ENCODE peak calls at places on chromosomes 4 and X, in nine cellular contexts. V is PC-3, Y is GM23248, L is SK-N-SH, Z is MM.1S, O is hepatocyte, H is OCI-LY7, D is HCT116, K is GM23338. S is an unnamed sample.

GRCh38 chr4:147683172-147683571 is 791 bp downstream of the PRMT9 start:
- DNase-seq in V (peak), Y (peak), L (peak), Z (peak), O (peak), H (peak), D (no peak), K (peak), S (peak)

GRCh38 chr4:78136109-78137081 is 79.3 kb downstream of the FRAS1 start:
- DNase-seq in V (no peak), Y (no peak), L (no peak), Z (no peak), O (no peak), H (no peak), D (no peak), K (no peak), S (no peak)

GRCh38 chrX:132614297-132614696 is 125.5 kb upstream of the MBNL3 start:
- DNase-seq in V (peak), Y (peak), L (no peak), Z (peak), O (no peak), H (peak), D (no peak), K (peak), S (peak)

GRCh38 chr4:176363072-176363471 is 43.3 kb downstream of the SPCS3 start:
- DNase-seq in V (no peak), Y (no peak), L (no peak), Z (peak), O (no peak), H (no peak), D (no peak), K (no peak), S (no peak)

GRCh38 chr4:21991537-21991936 is 43.0 kb upstream of the KCNIP4 start:
- DNase-seq in V (no peak), Y (no peak), L (no peak), Z (no peak), O (no peak), H (no peak), D (no peak), K (no peak), S (no peak)

GRCh38 chr4:59091376-59092142 is 1981.4 kb upstream of the IGFBP7 start:
- DNase-seq in V (peak), Y (no peak), L (no peak), Z (no peak), O (no peak), H (no peak), D (no peak), K (peak), S (no peak)

GRCh38 chrX:19564606-19565005 is 49.3 kb upstream of the MAP3K15 start:
- DNase-seq in V (no peak), Y (no peak), L (no peak), Z (no peak), O (no peak), H (no peak), D (no peak), K (no peak), S (no peak)

GRCh38 chr4:163484906-163485305 is 9.6 kb upstream of the TMA16 start:
- DNase-seq in V (peak), Y (peak), L (peak), Z (peak), O (peak), H (peak), D (peak), K (peak), S (peak)

GRCh38 chr4:13298655-13299054 is 185.5 kb downstream of the RAB28 start:
- DNase-seq in V (no peak), Y (no peak), L (no peak), Z (no peak), O (no peak), H (no peak), D (no peak), K (no peak), S (no peak)

GRCh38 chr4:86837651-86838050 is 11.5 kb downstream of the SLC10A6 start:
- DNase-seq in V (no peak), Y (no peak), L (no peak), Z (no peak), O (no peak), H (no peak), D (no peak), K (no peak), S (no peak)

GRCh38 chr4:109332926-109333464 is 30.5 kb upstream of the COL25A1 start:
- DNase-seq in V (no peak), Y (peak), L (no peak), Z (no peak), O (no peak), H (peak), D (no peak), K (peak), S (peak)

GRCh38 chr4:137467537-137467936 is 64.8 kb downstream of the PCDH18 start:
- DNase-seq in V (no peak), Y (no peak), L (no peak), Z (no peak), O (no peak), H (no peak), D (no peak), K (no peak), S (no peak)

GRCh38 chrX:154401045-154401799 is 3.0 kb downstream of the RPL10 start:
- DNase-seq in V (peak), Y (no peak), L (no peak), Z (no peak), O (peak), H (peak), D (no peak), K (peak), S (no peak)

DNA sequence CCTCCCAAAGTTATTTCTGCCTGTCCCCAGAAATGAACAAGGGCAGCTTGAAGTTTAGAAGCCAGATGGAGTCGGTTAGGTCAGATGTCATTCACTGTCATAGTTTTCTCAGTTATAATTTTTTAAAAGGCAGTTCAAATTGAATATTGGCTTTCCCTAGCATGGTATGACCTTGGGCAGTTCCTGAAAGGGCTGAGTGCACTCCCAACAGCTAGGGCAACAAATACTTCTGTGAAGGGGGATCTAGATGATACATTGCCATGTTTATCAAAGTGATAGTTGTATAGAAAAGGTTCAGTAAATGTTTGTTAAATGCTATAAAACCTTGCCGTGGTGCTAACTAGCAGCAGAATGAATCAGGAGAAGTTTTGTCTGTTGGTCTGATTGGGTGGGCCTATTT is 938.1 kb upstream of the GRIA3 start:
- DNase-seq in V (no peak), Y (no peak), L (no peak), Z (no peak), O (no peak), H (no peak), D (no peak), K (no peak), S (no peak)
- TF ChIP-seq EZH2phosphoT487 in V (no peak), Y (no peak), L (no peak), Z (no peak), O (no peak), H (no peak), D (no peak), K (no peak), S (no peak)

GRCh38 chr4:94934864-94935263 is 177.1 kb downstream of the BMPR1B start:
- DNase-seq in V (peak), Y (no peak), L (no peak), Z (no peak), O (no peak), H (no peak), D (no peak), K (no peak), S (no peak)
- H3K4me2 ChIP-seq in V (peak), Y (no peak), L (peak), Z (no peak), O (no peak), H (no peak), D (no peak), K (no peak), S (no peak)

GRCh38 chr4:122119739-122120138 is 32.4 kb upstream of the BLTP1 start:
- DNase-seq in V (no peak), Y (no peak), L (no peak), Z (no peak), O (no peak), H (no peak), D (no peak), K (no peak), S (no peak)

GRCh38 chr4:122121593-122121992 is 30.5 kb upstream of the BLTP1 start:
- DNase-seq in V (no peak), Y (no peak), L (no peak), Z (no peak), O (no peak), H (no peak), D (no peak), K (no peak), S (no peak)

GRCh38 chr4:122118243-122118642 is 33.9 kb upstream of the BLTP1 start:
- DNase-seq in V (no peak), Y (no peak), L (no peak), Z (no peak), O (no peak), H (no peak), D (no peak), K (no peak), S (no peak)

GRCh38 chr4:122122083-122122482 is 30.0 kb upstream of the BLTP1 start:
- DNase-seq in V (no peak), Y (no peak), L (no peak), Z (no peak), O (no peak), H (no peak), D (no peak), K (no peak), S (no peak)

GRCh38 chr4:122117743-122118142 is 34.4 kb upstream of the BLTP1 start:
- DNase-seq in V (no peak), Y (peak), L (no peak), Z (no peak), O (no peak), H (no peak), D (no peak), K (no peak), S (no peak)
- TF ChIP-seq EZH2phosphoT487 in V (no peak), Y (no peak), L (no peak), Z (no peak), O (no peak), H (no peak), D (no peak), K (no peak), S (no peak)

DNA sequence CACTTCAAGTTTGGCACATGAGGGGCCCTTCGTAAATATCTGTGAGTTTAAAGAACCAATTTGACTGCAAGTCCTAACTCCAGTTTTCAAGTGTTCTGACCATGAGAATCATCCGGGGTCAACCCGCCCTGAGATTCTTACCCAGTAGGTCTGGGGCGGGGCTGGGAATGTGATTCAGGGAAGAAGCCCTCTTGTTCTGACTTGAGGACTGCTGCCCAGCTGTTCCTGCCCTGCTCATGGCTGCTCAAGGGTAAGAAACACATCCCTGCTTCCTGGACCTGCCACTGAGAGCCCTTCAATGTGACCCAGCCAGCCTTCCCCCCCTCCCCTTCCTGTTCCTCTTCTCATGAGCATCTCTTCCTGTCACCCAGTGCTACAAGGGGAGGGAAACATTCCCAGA is 92.7 kb upstream of the PGRMC2 start:
- DNase-seq in V (no peak), Y (no peak), L (no peak), Z (no peak), O (no peak), H (no peak), D (no peak), K (no peak), S (no peak)
- H3K4me2 ChIP-seq in V (no peak), Y (no peak), L (no peak), Z (no peak), O (no peak), H (no peak), D (no peak), K (no peak), S (no peak)

GRCh38 chr4:76606662-76607265 is 171.7 kb downstream of the SHROOM3 start:
- DNase-seq in V (no peak), Y (peak), L (no peak), Z (peak), O (peak), H (no peak), D (no peak), K (no peak), S (no peak)
- TF ChIP-seq EZH2phosphoT487 in V (no peak), Y (no peak), L (no peak), Z (no peak), O (no peak), H (no peak), D (no peak), K (no peak), S (no peak)

DNA sequence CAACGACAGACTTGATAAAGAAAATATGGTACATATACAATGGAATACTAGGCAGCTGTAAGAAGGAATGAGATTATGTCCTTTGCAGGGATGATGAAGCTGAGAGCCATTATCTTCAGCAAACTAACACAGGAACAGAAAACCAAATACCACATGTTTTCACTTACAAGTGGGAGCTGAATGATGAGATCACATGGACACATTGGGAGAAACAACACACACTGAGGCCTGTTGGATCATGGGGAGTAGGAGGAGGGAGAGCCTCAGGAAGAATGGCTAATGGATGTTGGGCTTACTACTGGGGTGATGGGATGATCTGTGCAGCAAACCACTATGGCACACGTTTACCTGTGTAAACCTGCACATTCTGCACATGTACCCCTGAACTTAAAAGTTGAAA is 209.7 kb downstream of the SPRY1 start:
- DNase-seq in V (no peak), Y (no peak), L (no peak), Z (no peak), O (no peak), H (no peak), D (no peak), K (no peak), S (no peak)
- H3K4me2 ChIP-seq in V (no peak), Y (no peak), L (no peak), Z (no peak), O (no peak), H (no peak), D (no peak), K (no peak), S (no peak)

DNA sequence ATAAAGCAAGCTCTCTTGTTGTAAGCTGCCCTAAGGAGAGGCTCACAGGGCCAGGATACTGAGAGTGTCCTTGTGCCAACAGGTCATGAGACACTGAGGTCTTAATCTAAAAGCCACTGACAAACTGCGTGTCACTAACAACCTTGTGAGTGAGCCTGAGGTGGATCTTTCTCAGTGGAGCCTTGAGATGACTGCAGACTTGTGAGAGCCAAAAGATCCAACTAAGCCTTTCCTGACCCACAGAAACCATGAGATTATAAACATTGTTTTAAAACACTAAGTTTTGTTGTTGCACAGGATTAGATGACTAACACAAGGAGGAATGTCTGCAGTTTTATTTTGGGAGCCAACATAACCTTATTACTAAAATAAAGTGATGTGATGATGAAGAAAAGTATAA is 170.5 kb downstream of the SLC39A8 start:
- DNase-seq in V (peak), Y (peak), L (no peak), Z (no peak), O (no peak), H (no peak), D (no peak), K (no peak), S (no peak)
- TF ChIP-seq EZH2phosphoT487 in V (no peak), Y (peak), L (no peak), Z (no peak), O (no peak), H (no peak), D (no peak), K (no peak), S (no peak)

GRCh38 chrX:1451251-1451675 is 1.4 kb downstream of the ASMTL start:
- DNase-seq in V (no peak), Y (no peak), L (no peak), Z (no peak), O (no peak), H (no peak), D (no peak), K (no peak), S (no peak)
- H3K4me2 ChIP-seq in V (peak), Y (peak), L (peak), Z (no peak), O (peak), H (peak), D (peak), K (peak), S (peak)

GRCh38 chr4:1792158-1792831 is 798 bp upstream of the FGFR3 start:
- DNase-seq in V (no peak), Y (no peak), L (no peak), Z (no peak), O (no peak), H (no peak), D (no peak), K (no peak), S (no peak)

GRCh38 chr4:1792832-1793495 is at the start of gene FGFR3:
- DNase-seq in V (peak), Y (peak), L (peak), Z (peak), O (peak), H (no peak), D (no peak), K (peak), S (peak)

GRCh38 chr4:1794809-1795303 is 1.8 kb downstream of the FGFR3 start:
- DNase-seq in V (no peak), Y (no peak), L (peak), Z (no peak), O (no peak), H (no peak), D (no peak), K (no peak), S (peak)

GRCh38 chr4:1793940-1794808 is 1.1 kb downstream of the FGFR3 start:
- DNase-seq in V (no peak), Y (peak), L (peak), Z (no peak), O (no peak), H (no peak), D (no peak), K (peak), S (peak)

GRCh38 chr4:1793496-1793840 is 375 bp downstream of the FGFR3 start:
- DNase-seq in V (peak), Y (peak), L (peak), Z (peak), O (peak), H (no peak), D (no peak), K (peak), S (peak)
- TF ChIP-seq EZH2phosphoT487 in V (no peak), Y (no peak), L (no peak), Z (no peak), O (no peak), H (no peak), D (no peak), K (no peak), S (no peak)

DNA sequence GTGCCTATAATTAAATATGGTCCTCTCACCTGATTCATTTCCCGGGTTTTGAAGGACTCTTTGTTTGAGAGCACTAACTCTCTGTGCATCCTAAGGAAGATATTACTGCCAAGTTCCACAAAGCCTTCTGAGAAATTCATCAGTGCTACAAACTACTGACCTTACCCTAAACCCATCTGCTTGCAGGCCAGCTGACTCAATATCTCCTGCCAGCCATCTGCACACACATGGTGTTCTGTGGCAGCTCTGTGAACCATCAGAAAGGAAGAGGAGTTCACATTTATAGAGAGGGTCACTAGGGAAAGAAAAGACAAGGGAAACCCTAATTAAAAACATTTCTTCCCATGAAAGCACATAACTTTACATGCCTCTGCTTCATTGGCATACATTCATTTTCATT is 156.7 kb downstream of the ATP10D start:
- DNase-seq in V (no peak), Y (peak), L (no peak), Z (no peak), O (no peak), H (no peak), D (no peak), K (no peak), S (no peak)
- H3K4me2 ChIP-seq in V (no peak), Y (no peak), L (no peak), Z (no peak), O (no peak), H (no peak), D (no peak), K (no peak), S (no peak)